ENCODE peak calls at places on chromosome 12, in nine cellular contexts. One of them, this sample, is unnamed.

GRCh38 chr12:117603316-117604113 is 242.1 kb upstream of the NOS1 start:
- DNase-seq in mucosa of gallbladder: no peak
- DNase-seq in T-cell: no peak
- DNase-seq in RKO: no peak
- DNase-seq in activated T-cell treated with anti-CD3 and anti-CD28 coated beads for 1 hour: no peak
- DNase-seq in C1 segment of cervical spinal cord: no peak
- DNase-seq in GM04503: no peak
- DNase-seq in renal cortical epithelial cell: no peak
- DNase-seq in HEK293T: no peak
- DNase-seq in this sample: no peak

GRCh38 chr12:117590386-117590785 is 229.0 kb upstream of the NOS1 start:
- DNase-seq in RKO: no peak
- DNase-seq in C1 segment of cervical spinal cord: no peak
- DNase-seq in T-cell: no peak
- DNase-seq in GM04503: no peak
- DNase-seq in renal cortical epithelial cell: no peak
- DNase-seq in activated T-cell treated with anti-CD3 and anti-CD28 coated beads for 1 hour: no peak
- DNase-seq in HEK293T: no peak
- DNase-seq in mucosa of gallbladder: no peak
- DNase-seq in this sample: no peak

GRCh38 chr12:7130791-7131501 is 775 bp downstream of the CLSTN3 start:
- DNase-seq in mucosa of gallbladder: peak
- DNase-seq in GM04503: no peak
- DNase-seq in renal cortical epithelial cell: peak
- DNase-seq in RKO: peak
- DNase-seq in activated T-cell treated with anti-CD3 and anti-CD28 coated beads for 1 hour: peak
- DNase-seq in HEK293T: peak
- DNase-seq in C1 segment of cervical spinal cord: peak
- DNase-seq in T-cell: no peak
- DNase-seq in this sample: peak

GRCh38 chr12:104569348-104570173 is 112.8 kb downstream of the CHST11 start:
- DNase-seq in activated T-cell treated with anti-CD3 and anti-CD28 coated beads for 1 hour: no peak
- DNase-seq in T-cell: peak
- DNase-seq in mucosa of gallbladder: peak
- DNase-seq in HEK293T: no peak
- DNase-seq in C1 segment of cervical spinal cord: no peak
- DNase-seq in GM04503: no peak
- DNase-seq in renal cortical epithelial cell: no peak
- DNase-seq in RKO: no peak
- DNase-seq in this sample: no peak

GRCh38 chr12:119989619-119990381 is 764 bp downstream of the BICDL1 start:
- DNase-seq in activated T-cell treated with anti-CD3 and anti-CD28 coated beads for 1 hour: peak
- DNase-seq in C1 segment of cervical spinal cord: peak
- DNase-seq in HEK293T: peak
- DNase-seq in RKO: peak
- DNase-seq in T-cell: peak
- DNase-seq in GM04503: no peak
- DNase-seq in mucosa of gallbladder: peak
- DNase-seq in renal cortical epithelial cell: no peak
- DNase-seq in this sample: peak

GRCh38 chr12:53004178-53004577 is 2.1 kb upstream of the EIF4B start:
- DNase-seq in GM04503: no peak
- DNase-seq in renal cortical epithelial cell: peak
- DNase-seq in RKO: peak
- DNase-seq in activated T-cell treated with anti-CD3 and anti-CD28 coated beads for 1 hour: no peak
- DNase-seq in C1 segment of cervical spinal cord: no peak
- DNase-seq in mucosa of gallbladder: no peak
- DNase-seq in T-cell: no peak
- DNase-seq in HEK293T: no peak
- DNase-seq in this sample: no peak

GRCh38 chr12:102479099-102479887 is 1.1 kb downstream of the IGF1 start:
- DNase-seq in T-cell: no peak
- DNase-seq in mucosa of gallbladder: no peak
- DNase-seq in C1 segment of cervical spinal cord: no peak
- DNase-seq in RKO: no peak
- DNase-seq in renal cortical epithelial cell: no peak
- DNase-seq in HEK293T: peak
- DNase-seq in activated T-cell treated with anti-CD3 and anti-CD28 coated beads for 1 hour: no peak
- DNase-seq in GM04503: no peak
- DNase-seq in this sample: no peak

GRCh38 chr12:93592641-93593396 is 20.3 kb downstream of the SOCS2 start:
- DNase-seq in mucosa of gallbladder: no peak
- DNase-seq in T-cell: no peak
- DNase-seq in RKO: no peak
- DNase-seq in HEK293T: no peak
- DNase-seq in C1 segment of cervical spinal cord: no peak
- DNase-seq in activated T-cell treated with anti-CD3 and anti-CD28 coated beads for 1 hour: no peak
- DNase-seq in GM04503: no peak
- DNase-seq in renal cortical epithelial cell: no peak
- DNase-seq in this sample: no peak

GRCh38 chr12:2959194-2959507 is at the start of gene TEAD4:
- DNase-seq in GM04503: peak
- DNase-seq in C1 segment of cervical spinal cord: no peak
- DNase-seq in T-cell: no peak
- DNase-seq in renal cortical epithelial cell: peak
- DNase-seq in RKO: peak
- DNase-seq in HEK293T: peak
- DNase-seq in mucosa of gallbladder: peak
- DNase-seq in activated T-cell treated with anti-CD3 and anti-CD28 coated beads for 1 hour: no peak
- DNase-seq in this sample: peak

GRCh38 chr12:16348435-16349131 is 1.1 kb downstream of the MGST1 start:
- DNase-seq in T-cell: no peak
- DNase-seq in RKO: peak
- DNase-seq in HEK293T: no peak
- DNase-seq in mucosa of gallbladder: no peak
- DNase-seq in C1 segment of cervical spinal cord: no peak
- DNase-seq in GM04503: no peak
- DNase-seq in activated T-cell treated with anti-CD3 and anti-CD28 coated beads for 1 hour: no peak
- DNase-seq in renal cortical epithelial cell: no peak
- DNase-seq in this sample: no peak

GRCh38 chr12:34599530-34600513 is 577.5 kb downstream of the ALG10 start:
- DNase-seq in T-cell: no peak
- DNase-seq in activated T-cell treated with anti-CD3 and anti-CD28 coated beads for 1 hour: no peak
- DNase-seq in GM04503: no peak
- DNase-seq in HEK293T: peak
- DNase-seq in C1 segment of cervical spinal cord: no peak
- DNase-seq in mucosa of gallbladder: no peak
- DNase-seq in renal cortical epithelial cell: no peak
- DNase-seq in RKO: no peak
- DNase-seq in this sample: no peak

GRCh38 chr12:92745874-92746553 is 43.2 kb downstream of the PLEKHG7 start:
- DNase-seq in activated T-cell treated with anti-CD3 and anti-CD28 coated beads for 1 hour: no peak
- DNase-seq in T-cell: no peak
- DNase-seq in renal cortical epithelial cell: peak
- DNase-seq in HEK293T: no peak
- DNase-seq in GM04503: peak
- DNase-seq in mucosa of gallbladder: peak
- DNase-seq in RKO: peak
- DNase-seq in C1 segment of cervical spinal cord: no peak
- DNase-seq in this sample: peak